ENCODE peak calls at places on chromosome 4, in nine cellular contexts. B, M, C, E, R, V, I, S and T are unnamed samples.

GRCh38 chr4:107069049-107069448 is 32.9 kb upstream of the DKK2 start:
- DNase-seq in B (no peak), V (no peak), R (no peak), S (no peak), M (no peak), E (no peak), C (no peak), I (no peak), T (no peak)

GRCh38 chr4:99404595-99405287 is 30.4 kb downstream of the ADH7 start:
- DNase-seq in R (no peak), B (no peak), M (no peak), E (peak), I (no peak), C (peak), V (no peak), S (no peak), T (no peak)

GRCh38 chr4:124334119-124334518 is 378.4 kb downstream of the ANKRD50 start:
- DNase-seq in I (no peak), B (peak), V (peak), E (peak), S (no peak), M (no peak), R (no peak), C (no peak), T (peak)

GRCh38 chr4:182093431-182093831 is 149.8 kb upstream of the TENM3 start:
- DNase-seq in R (no peak), B (no peak), I (no peak), V (no peak), M (no peak), C (no peak), E (no peak), S (no peak), T (no peak)

GRCh38 chr4:6466756-6467381 is 5.5 kb downstream of the PPP2R2C start:
- DNase-seq in I (no peak), S (no peak), V (no peak), E (no peak), R (no peak), M (peak), C (no peak), B (no peak), T (no peak)

GRCh38 chr4:5322321-5322720 is 271.0 kb downstream of the STK32B start:
- DNase-seq in E (no peak), S (no peak), I (no peak), M (no peak), R (no peak), V (no peak), C (no peak), B (no peak), T (no peak)

GRCh38 chr4:152168960-152169616 is 366.8 kb downstream of the FBXW7 start:
- DNase-seq in C (no peak), I (no peak), M (no peak), E (no peak), R (no peak), B (no peak), S (no peak), V (no peak), T (no peak)

GRCh38 chr4:21656832-21657231 is 291.7 kb downstream of the KCNIP4 start:
- DNase-seq in E (peak), B (no peak), V (no peak), S (no peak), I (no peak), R (no peak), M (no peak), C (no peak), T (no peak)

GRCh38 chr4:174503079-174503724 is 19.1 kb downstream of the HPGD start:
- DNase-seq in B (no peak), V (no peak), I (no peak), S (no peak), M (no peak), E (peak), C (no peak), R (no peak), T (no peak)

GRCh38 chr4:99679204-99679603 is 21.6 kb upstream of the C4orf54 start:
- DNase-seq in B (no peak), S (no peak), E (no peak), C (no peak), V (no peak), M (no peak), R (no peak), I (no peak), T (peak)

GRCh38 chr4:119081943-119082342 is 53.7 kb upstream of the MYOZ2 start:
- DNase-seq in R (no peak), I (no peak), M (no peak), S (no peak), B (no peak), C (no peak), V (no peak), E (no peak), T (no peak)

GRCh38 chr4:10587697-10588096 is 96.9 kb downstream of the CLNK start:
- DNase-seq in V (no peak), S (no peak), I (peak), E (no peak), B (no peak), M (peak), R (no peak), C (peak), T (peak)

GRCh38 chr4:17236686-17237085 is 275.2 kb downstream of the QDPR start:
- DNase-seq in R (no peak), M (no peak), I (no peak), C (no peak), S (no peak), E (no peak), B (no peak), V (no peak), T (no peak)

GRCh38 chr4:53714377-53715140 is 123.3 kb upstream of the LNX1 start:
- DNase-seq in V (no peak), M (no peak), S (no peak), B (no peak), E (no peak), I (no peak), C (no peak), R (no peak), T (no peak)

GRCh38 chr4:1210971-1211370 is 38.0 kb downstream of the CTBP1 start:
- DNase-seq in S (no peak), C (no peak), E (no peak), B (no peak), R (no peak), I (no peak), M (peak), V (no peak), T (no peak)

GRCh38 chr4:14644568-14645282 is 357.6 kb upstream of the CPEB2 start:
- DNase-seq in E (no peak), C (no peak), B (peak), V (no peak), S (no peak), M (no peak), R (no peak), I (no peak), T (no peak)

GRCh38 chr4:139279723-139280620 is at the start of gene MGARP:
- DNase-seq in B (peak), I (peak), R (no peak), M (no peak), V (no peak), C (peak), E (no peak), S (no peak), T (peak)

GRCh38 chr4:124253080-124253479 is 459.5 kb downstream of the ANKRD50 start:
- DNase-seq in S (no peak), I (no peak), C (no peak), B (peak), M (no peak), E (no peak), R (peak), V (no peak), T (no peak)

GRCh38 chr4:38132140-38132673 is 172.0 kb downstream of the PTTG2 start:
- DNase-seq in S (no peak), C (peak), E (peak), B (no peak), R (no peak), I (peak), V (no peak), M (no peak), T (no peak)

GRCh38 chr4:165204462-165204830 is 2.9 kb upstream of the KLHL2 start:
- DNase-seq in B (no peak), C (no peak), I (no peak), R (no peak), V (no peak), M (no peak), S (no peak), E (no peak), T (no peak)

GRCh38 chr4:146648384-146648783 is 9.7 kb downstream of the POU4F2 start:
- DNase-seq in I (no peak), E (no peak), R (no peak), B (no peak), V (no peak), S (no peak), M (no peak), C (no peak), T (no peak)

GRCh38 chr4:48090621-48091020 is 43.4 kb downstream of the TXK start:
- DNase-seq in S (no peak), E (peak), B (no peak), M (no peak), R (no peak), C (no peak), V (no peak), I (no peak), T (no peak)

GRCh38 chr4:56619816-56620215 is 61.3 kb downstream of the HOPX start:
- DNase-seq in S (no peak), V (no peak), E (no peak), R (no peak), C (no peak), I (no peak), B (no peak), M (no peak), T (no peak)

GRCh38 chr4:102319594-102319993 is 25.7 kb downstream of the SLC39A8 start:
- DNase-seq in E (no peak), V (no peak), I (no peak), B (no peak), M (no peak), S (no peak), C (no peak), R (no peak), T (no peak)

GRCh38 chr4:19239565-19239964 is 1012.1 kb upstream of the SLIT2 start:
- DNase-seq in C (no peak), I (no peak), M (no peak), E (peak), B (no peak), S (no peak), V (no peak), R (no peak), T (no peak)

GRCh38 chr4:99200148-99200547 is 18.9 kb downstream of the ADH6 start:
- DNase-seq in I (no peak), S (no peak), V (no peak), B (no peak), E (no peak), R (no peak), M (no peak), C (no peak), T (no peak)

GRCh38 chr4:184934184-184934583 is 84.1 kb upstream of the HELT start:
- DNase-seq in E (no peak), R (no peak), B (no peak), M (no peak), S (no peak), C (no peak), V (no peak), I (no peak), T (no peak)

GRCh38 chr4:114383721-114384120 is 214.9 kb upstream of the UGT8 start:
- DNase-seq in S (no peak), E (peak), I (no peak), B (no peak), C (no peak), R (no peak), V (no peak), M (no peak), T (no peak)

GRCh38 chr4:108144451-108144850 is 24.3 kb downstream of the LEF1 start:
- DNase-seq in R (no peak), E (no peak), I (peak), C (no peak), B (no peak), V (no peak), S (no peak), M (no peak), T (no peak)

GRCh38 chr4:19592391-19592790 is 659.3 kb upstream of the SLIT2 start:
- DNase-seq in S (no peak), I (no peak), B (no peak), R (no peak), V (no peak), M (no peak), E (no peak), C (no peak), T (no peak)

GRCh38 chr4:69936566-69936965 is 5.7 kb downstream of the CSN1S1 start:
- DNase-seq in S (no peak), R (no peak), E (no peak), V (no peak), C (no peak), B (no peak), M (no peak), I (no peak), T (no peak)

GRCh38 chr4:121053601-121054143 is 18.7 kb downstream of the NDNF start:
- DNase-seq in R (no peak), B (no peak), I (no peak), V (no peak), S (no peak), M (no peak), C (no peak), E (peak), T (no peak)

GRCh38 chr4:58216461-58216860 is 1106.3 kb upstream of the IGFBP7 start:
- DNase-seq in I (no peak), E (no peak), S (no peak), M (no peak), R (no peak), C (no peak), B (no peak), V (no peak), T (no peak)

GRCh38 chr4:185920171-185920570 is 108.2 kb upstream of the SORBS2 start:
- DNase-seq in B (no peak), S (no peak), V (no peak), R (no peak), M (no peak), E (peak), C (no peak), I (no peak), T (no peak)

GRCh38 chr4:98068495-98068894 is 74.8 kb downstream of the STPG2 start:
- DNase-seq in S (no peak), B (no peak), V (no peak), R (no peak), M (no peak), C (no peak), I (no peak), E (no peak), T (no peak)